ENCODE peak calls at places on chromosomes 4 and X, in four cellular contexts. M is GM12878, Q is K562, O is HepG2. G is an unnamed sample.

GRCh38 chr4:70660106-70660505 is 6.2 kb downstream of the JCHAIN start:
- DNase-seq in M (no peak), Q (no peak), O (no peak), G (no peak)

GRCh38 chr4:176350671-176351070 is 30.9 kb downstream of the SPCS3 start:
- DNase-seq in M (no peak), Q (no peak), O (no peak), G (no peak)

GRCh38 chr4:41880022-41880837 is 55.0 kb upstream of the TMEM33 start:
- DNase-seq in M (no peak), Q (no peak), O (no peak), G (no peak)

GRCh38 chr4:14924945-14925344 is 77.3 kb upstream of the CPEB2 start:
- DNase-seq in M (no peak), Q (no peak), O (no peak), G (no peak)

GRCh38 chr4:185811509-185812364 is at the start of gene SORBS2:
- DNase-seq in M (peak), Q (no peak), O (peak), G (peak)

GRCh38 chr4:169993531-169993930 is 32.7 kb downstream of the MFAP3L start:
- DNase-seq in M (no peak), Q (no peak), O (no peak), G (no peak)

GRCh38 chr4:104643805-104644204 is 149.1 kb upstream of the CXXC4 start:
- DNase-seq in M (no peak), Q (no peak), O (no peak), G (no peak)

GRCh38 chrX:85309717-85310116 is 65.9 kb downstream of the ZNF711 start:
- DNase-seq in M (no peak), Q (no peak), O (no peak), G (peak)

GRCh38 chr4:174365018-174365587 is 81.4 kb downstream of the CEP44 start:
- DNase-seq in M (no peak), Q (peak), O (peak), G (peak)

GRCh38 chr4:138192113-138192512 is 50.0 kb downstream of the SLC7A11 start:
- DNase-seq in M (no peak), Q (peak), O (peak), G (no peak)

GRCh38 chr4:42122237-42122636 is 30.2 kb downstream of the BEND4 start:
- DNase-seq in M (no peak), Q (no peak), O (no peak), G (no peak)

GRCh38 chrX:134908235-134908834 is 82.5 kb upstream of the SMIM10 start:
- DNase-seq in M (no peak), Q (peak), O (no peak), G (peak)

GRCh38 chrX:9746148-9746880 is 19.3 kb downstream of the GPR143 start:
- DNase-seq in M (no peak), Q (no peak), O (no peak), G (no peak)

GRCh38 chr4:61400446-61400845 is 200.3 kb downstream of the ADGRL3 start:
- DNase-seq in M (no peak), Q (no peak), O (no peak), G (no peak)

GRCh38 chr4:7214359-7214758 is 22.0 kb downstream of the SORCS2 start:
- DNase-seq in M (no peak), Q (no peak), O (no peak), G (no peak)

GRCh38 chr4:62901101-62901500 is 1508.1 kb downstream of the TECRL start:
- DNase-seq in M (no peak), Q (no peak), O (peak), G (no peak)

GRCh38 chrX:39247536-39247935 is 446.3 kb downstream of the MID1IP1 start:
- DNase-seq in M (no peak), Q (no peak), O (no peak), G (no peak)

GRCh38 chr4:90495211-90495610 is 368.0 kb downstream of the CCSER1 start:
- DNase-seq in M (no peak), Q (no peak), O (no peak), G (no peak)

GRCh38 chr4:8205241-8205707 is 6.2 kb downstream of the SH3TC1 start:
- DNase-seq in M (no peak), Q (no peak), O (no peak), G (no peak)

GRCh38 chr4:48944252-48944651 is 37.7 kb upstream of the OCIAD2 start:
- DNase-seq in M (no peak), Q (peak), O (no peak), G (no peak)

GRCh38 chr4:52019941-52020657 is at the start of gene LRRC66:
- DNase-seq in M (no peak), Q (no peak), O (peak), G (no peak)

GRCh38 chrX:24498975-24499374 is 33.9 kb downstream of the PDK3 start:
- DNase-seq in M (no peak), Q (peak), O (no peak), G (no peak)

GRCh38 chr4:146192060-146192459 is 16.5 kb downstream of the LSM6 start:
- DNase-seq in M (no peak), Q (peak), O (peak), G (peak)

GRCh38 chr4:5691491-5692132 is 16.7 kb downstream of the EVC2 start:
- DNase-seq in M (no peak), Q (no peak), O (no peak), G (no peak)

GRCh38 chr4:24850669-24851068 is 55.3 kb downstream of the SOD3 start:
- DNase-seq in M (no peak), Q (no peak), O (no peak), G (no peak)

GRCh38 chrX:8815460-8816065 is 14.4 kb upstream of the FAM9A start:
- DNase-seq in M (peak), Q (peak), O (peak), G (peak)

GRCh38 chr4:152045397-152045780 is 284.6 kb upstream of the GATB start:
- DNase-seq in M (no peak), Q (no peak), O (no peak), G (no peak)

GRCh38 chr4:156924774-156925173 is 46.8 kb downstream of the PDGFC start:
- DNase-seq in M (no peak), Q (no peak), O (no peak), G (no peak)

GRCh38 chrX:139086243-139086642 is 374.7 kb upstream of the FGF13 start:
- DNase-seq in M (no peak), Q (no peak), O (no peak), G (no peak)

GRCh38 chr4:140176735-140177134 is 22.8 kb upstream of the MAML3 start:
- DNase-seq in M (no peak), Q (no peak), O (no peak), G (no peak)

GRCh38 chr4:7981738-7982394 is 42.2 kb upstream of the AFAP1 start:
- DNase-seq in M (no peak), Q (no peak), O (no peak), G (no peak)

GRCh38 chrX:10926404-10926803 is 184.7 kb upstream of the HCCS start:
- DNase-seq in M (no peak), Q (no peak), O (peak), G (no peak)

GRCh38 chr4:24073948-24074347 is 184.1 kb upstream of the PPARGC1A start:
- DNase-seq in M (no peak), Q (no peak), O (no peak), G (no peak)

GRCh38 chr4:17336524-17336941 is 175.4 kb downstream of the QDPR start:
- DNase-seq in M (peak), Q (no peak), O (peak), G (no peak)

GRCh38 chr4:175536852-175537453 is 275.1 kb downstream of the GPM6A start:
- DNase-seq in M (peak), Q (peak), O (peak), G (peak)

GRCh38 chrX:72269671-72270251 is 7.3 kb downstream of the RPS4X start:
- DNase-seq in M (no peak), Q (no peak), O (no peak), G (no peak)

GRCh38 chr4:184344899-184345572 is 127.4 kb upstream of the ENPP6 start:
- DNase-seq in M (no peak), Q (no peak), O (no peak), G (no peak)

GRCh38 chr4:6228158-6229067 is 28.1 kb upstream of the JAKMIP1 start:
- DNase-seq in M (no peak), Q (no peak), O (no peak), G (no peak)

DNA sequence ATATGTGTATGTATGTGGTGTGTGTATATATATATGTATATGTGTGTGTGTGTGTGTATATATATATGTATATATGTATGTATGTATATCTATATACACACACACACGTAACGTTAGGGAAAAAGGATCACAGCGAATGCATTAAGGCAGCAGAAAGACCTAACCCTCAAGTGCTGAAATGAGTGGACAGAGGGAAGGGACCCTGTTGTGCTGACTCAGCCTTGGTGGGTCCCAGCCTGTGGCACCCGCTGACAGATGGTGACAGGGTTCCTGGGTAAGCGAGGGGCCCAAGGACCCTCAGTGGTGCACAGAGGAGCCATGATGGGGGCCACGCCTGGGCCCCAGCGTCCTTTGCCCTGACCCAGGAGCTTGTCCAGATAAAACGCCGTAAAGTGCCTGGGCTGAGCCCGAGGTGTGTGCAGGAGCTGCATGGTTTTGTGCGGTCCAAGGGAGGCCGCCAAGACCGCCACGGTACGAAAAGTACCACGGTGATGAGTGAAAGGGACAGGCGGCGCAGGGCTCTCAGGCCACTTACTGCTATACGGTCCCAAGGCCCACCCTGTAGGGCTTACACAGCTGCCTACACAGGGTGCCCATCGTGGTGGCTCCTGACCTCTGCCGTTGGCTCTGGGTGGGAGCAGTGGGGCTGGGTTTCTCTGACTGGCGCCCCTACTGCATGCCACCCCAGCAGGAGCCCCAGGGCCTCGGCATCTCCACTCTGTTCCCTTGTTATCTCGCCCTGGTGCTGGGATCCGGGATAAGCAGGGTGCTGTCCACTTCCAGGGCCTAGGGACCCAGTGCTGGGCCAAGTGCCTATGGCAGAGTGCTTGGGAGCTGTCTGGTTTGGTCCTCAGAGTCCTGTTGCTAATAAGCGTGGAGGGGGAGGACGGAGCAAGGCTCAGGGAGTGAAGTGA is 10.0 kb downstream of the SH3BP2 start:
- DNase-seq in M (no peak), Q (no peak), O (no peak), G (no peak)
- TF ChIP-seq BHLHE40 in M (no peak), Q (no peak), O (no peak), G (no peak)

GRCh38 chrX:21944136-21944615 is 3.7 kb downstream of the SMS start:
- DNase-seq in M (no peak), Q (no peak), O (no peak), G (no peak)
- TF ChIP-seq SP1 in M (no peak), Q (no peak), O (no peak), G (no peak)

DNA sequence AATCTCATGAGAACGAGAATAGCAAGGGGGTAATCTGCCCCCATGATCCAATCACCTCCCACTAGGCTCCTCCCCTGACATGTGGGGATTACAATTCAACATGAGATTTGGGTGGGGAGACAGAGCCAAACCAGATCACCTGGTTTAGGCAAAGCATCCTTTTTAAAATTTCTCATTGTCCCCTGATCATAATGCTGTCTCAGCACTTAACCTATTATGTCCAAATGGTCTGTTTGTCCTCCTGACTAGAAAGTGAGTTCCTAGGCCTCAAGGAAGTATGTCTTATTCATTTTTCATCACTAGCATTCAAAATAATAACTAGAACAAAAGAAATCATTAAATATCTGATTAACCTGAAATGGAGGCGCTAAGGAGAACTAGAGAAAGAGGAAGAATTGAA is 7.9 kb upstream of the PRMT9 start:
- DNase-seq in M (no peak), Q (no peak), O (no peak), G (no peak)
- TF ChIP-seq FOXK2 in M (no peak), Q (no peak), O (no peak), G (no peak)

GRCh38 chr4:68373513-68373912 is 23.6 kb upstream of the YTHDC1 start:
- DNase-seq in M (no peak), Q (no peak), O (no peak), G (no peak)
- TF ChIP-seq BHLHE40 in M (no peak), Q (no peak), O (no peak), G (no peak)

GRCh38 chr4:86959588-86960500 is 25.0 kb downstream of the AFF1 start:
- DNase-seq in M (no peak), Q (no peak), O (no peak), G (no peak)

GRCh38 chr4:86963697-86964096 is 28.9 kb downstream of the AFF1 start:
- DNase-seq in M (no peak), Q (no peak), O (no peak), G (no peak)

GRCh38 chr4:86960557-86960959 is 25.7 kb downstream of the AFF1 start:
- DNase-seq in M (no peak), Q (no peak), O (peak), G (no peak)

GRCh38 chr4:86961103-86961502 is 26.3 kb downstream of the AFF1 start:
- DNase-seq in M (no peak), Q (no peak), O (no peak), G (no peak)

GRCh38 chr4:86961605-86962295 is 26.9 kb downstream of the AFF1 start:
- DNase-seq in M (peak), Q (peak), O (no peak), G (peak)
- TF ChIP-seq SP1 in M (no peak), Q (no peak), O (no peak), G (no peak)

GRCh38 chr4:153573881-153574807 is 108.0 kb downstream of the TMEM131L start:
- DNase-seq in M (no peak), Q (no peak), O (peak), G (peak)
- TF ChIP-seq FOXK2 in M (no peak), Q (no peak), O (no peak), G (no peak)

GRCh38 chrX:43703211-43703791 is 47.2 kb downstream of the MAOA start:
- DNase-seq in M (no peak), Q (no peak), O (peak), G (no peak)
- TF ChIP-seq BHLHE40 in M (no peak), Q (no peak), O (no peak), G (no peak)

GRCh38 chr4:3792813-3793212 is 26.6 kb downstream of the ADRA2C start:
- DNase-seq in M (no peak), Q (peak), O (no peak), G (peak)

GRCh38 chr4:3791256-3791655 is 25.1 kb downstream of the ADRA2C start:
- DNase-seq in M (no peak), Q (no peak), O (no peak), G (no peak)

GRCh38 chr4:3793545-3793944 is 27.4 kb downstream of the ADRA2C start:
- DNase-seq in M (no peak), Q (no peak), O (no peak), G (no peak)

GRCh38 chr4:3790006-3790561 is 23.9 kb downstream of the ADRA2C start:
- DNase-seq in M (no peak), Q (no peak), O (no peak), G (no peak)

DNA sequence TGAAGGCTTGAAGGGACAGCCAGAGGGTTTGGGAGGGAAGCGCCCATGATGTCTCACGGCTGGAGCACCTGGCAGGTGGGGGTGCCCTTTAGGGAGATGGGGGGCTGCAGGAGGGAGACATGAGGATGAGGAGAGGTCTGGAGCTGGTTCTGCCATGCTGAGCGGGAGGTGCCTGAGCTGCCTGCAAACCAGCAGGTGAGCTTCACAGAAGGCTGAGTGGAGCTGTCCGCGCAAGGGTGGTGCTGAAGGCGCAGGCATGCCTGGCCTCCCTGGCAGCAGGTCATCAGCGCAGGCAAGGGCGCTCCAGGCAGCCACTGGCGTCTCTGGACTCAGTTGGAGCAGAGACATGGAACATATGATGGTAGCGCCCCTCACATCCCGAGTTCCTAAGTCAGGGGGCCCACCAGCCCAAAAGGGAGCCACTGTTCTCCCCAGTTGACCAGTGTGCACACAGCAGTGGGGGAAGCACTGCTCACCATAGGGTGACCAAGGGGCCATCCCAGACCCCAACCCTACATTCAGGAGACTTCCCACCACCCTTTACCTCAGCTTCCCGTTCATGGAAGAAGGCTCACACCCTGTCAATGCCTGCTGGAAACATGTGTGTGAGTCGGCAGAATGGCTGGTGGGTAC is 25.8 kb downstream of the ADRA2C start:
- DNase-seq in M (no peak), Q (peak), O (peak), G (peak)
- TF ChIP-seq SP1 in M (no peak), Q (no peak), O (no peak), G (no peak)

DNA sequence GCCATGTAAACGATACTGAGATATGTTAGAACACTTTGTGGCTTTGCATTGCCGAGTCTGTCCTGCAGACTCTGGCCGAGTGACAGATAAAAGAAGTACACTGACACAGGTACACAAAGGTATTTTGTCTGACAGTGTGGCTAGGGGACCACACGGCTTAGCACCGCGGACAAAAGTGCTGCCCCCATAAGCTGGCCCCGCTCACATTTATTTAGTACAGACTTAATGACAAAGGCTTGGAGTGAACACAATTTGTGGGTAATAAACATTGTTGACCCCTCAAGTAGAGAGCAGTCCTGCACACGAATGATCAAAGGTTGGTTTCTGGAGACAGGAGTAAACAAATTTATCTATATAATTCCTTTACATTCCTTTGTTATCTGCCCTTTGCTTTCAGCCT is 976.8 kb downstream of the TRAM1L1 start:
- DNase-seq in M (no peak), Q (no peak), O (peak), G (no peak)
- TF ChIP-seq FOXK2 in M (no peak), Q (no peak), O (no peak), G (no peak)